ENCODE peak calls at places on chromosomes 12 and 14, in four cellular contexts. One of them, this sample, is unnamed.

GRCh38 chr12:106358410-106359241 is 1.1 kb downstream of the POLR3B start:
- DNase-seq in HuH-7: peak; percentile 66
- DNase-seq in RPMI8226: no peak
- DNase-seq in smooth muscle cell of the brain vasculature: no peak
- DNase-seq in this sample: peak; percentile 27

GRCh38 chr14:76810953-76811400 is 1.7 kb downstream of the ANGEL1 start:
- DNase-seq in HuH-7: peak; percentile 39
- DNase-seq in RPMI8226: peak; percentile 26
- DNase-seq in smooth muscle cell of the brain vasculature: no peak
- DNase-seq in this sample: peak; percentile 38

GRCh38 chr14:65251213-65251612 is 148.9 kb upstream of the MAX start:
- DNase-seq in HuH-7: no peak
- DNase-seq in RPMI8226: no peak
- DNase-seq in smooth muscle cell of the brain vasculature: no peak
- DNase-seq in this sample: no peak

GRCh38 chr12:5273709-5274108 is 158.2 kb upstream of the NTF3 start:
- DNase-seq in HuH-7: no peak
- DNase-seq in RPMI8226: peak; percentile 28
- DNase-seq in smooth muscle cell of the brain vasculature: no peak
- DNase-seq in this sample: no peak

GRCh38 chr12:13165578-13166120 is 30.9 kb upstream of the EMP1 start:
- DNase-seq in HuH-7: no peak
- DNase-seq in RPMI8226: peak; percentile 94
- DNase-seq in smooth muscle cell of the brain vasculature: no peak
- DNase-seq in this sample: no peak

GRCh38 chr14:26332966-26333365 is 264.9 kb downstream of the NOVA1 start:
- DNase-seq in HuH-7: no peak
- DNase-seq in RPMI8226: no peak
- DNase-seq in smooth muscle cell of the brain vasculature: no peak
- DNase-seq in this sample: no peak

GRCh38 chr14:102182190-102182589 is 42.5 kb downstream of the WDR20 start:
- DNase-seq in HuH-7: no peak
- DNase-seq in RPMI8226: no peak
- DNase-seq in smooth muscle cell of the brain vasculature: no peak
- DNase-seq in this sample: no peak

GRCh38 chr14:61344437-61345143 is 23.2 kb downstream of the PRKCH start:
- DNase-seq in HuH-7: no peak
- DNase-seq in RPMI8226: no peak
- DNase-seq in smooth muscle cell of the brain vasculature: no peak
- DNase-seq in this sample: no peak

This sample was measured in NCI-H460.